ENCODE peak calls at places on chromosomes 1 and 21, in eight cellular contexts. One of them, this sample, is unnamed.
A peak's percentile ranks its signal among the peaks of the same experiment; 100 is the strongest.

GRCh38 chr1:198359024-198359653 is 181.3 kb downstream of the ATP6V1G3 start:
- DNase-seq in upper lobe of right lung: no peak
- DNase-seq in activated CD8-positive, alpha-beta T cell treated with anti-CD3 and anti-CD28 coated beads for 36 hours: no peak
- DNase-seq in heart right ventricle: no peak
- DNase-seq in NB4: peak; percentile 39
- DNase-seq in lower lobe of right lung: no peak
- DNase-seq in adrenal gland: no peak
- DNase-seq in CD4-positive, alpha-beta T cell: no peak
- DNase-seq in this sample: no peak

GRCh38 chr1:87171199-87171598 is 157.5 kb upstream of the LMO4 start:
- DNase-seq in upper lobe of right lung: no peak
- DNase-seq in activated CD8-positive, alpha-beta T cell treated with anti-CD3 and anti-CD28 coated beads for 36 hours: no peak
- DNase-seq in heart right ventricle: no peak
- DNase-seq in NB4: no peak
- DNase-seq in lower lobe of right lung: no peak
- DNase-seq in adrenal gland: no peak
- DNase-seq in CD4-positive, alpha-beta T cell: no peak
- DNase-seq in this sample: no peak

GRCh38 chr1:44553771-44554170 is 120.5 kb downstream of the TMEM53 start:
- DNase-seq in upper lobe of right lung: no peak
- DNase-seq in activated CD8-positive, alpha-beta T cell treated with anti-CD3 and anti-CD28 coated beads for 36 hours: no peak
- DNase-seq in heart right ventricle: no peak
- DNase-seq in NB4: no peak
- DNase-seq in lower lobe of right lung: no peak
- DNase-seq in adrenal gland: no peak
- DNase-seq in CD4-positive, alpha-beta T cell: no peak
- DNase-seq in this sample: no peak

GRCh38 chr21:31497939-31498338 is 153.9 kb upstream of the TIAM1 start:
- DNase-seq in upper lobe of right lung: no peak
- DNase-seq in activated CD8-positive, alpha-beta T cell treated with anti-CD3 and anti-CD28 coated beads for 36 hours: no peak
- DNase-seq in heart right ventricle: no peak
- DNase-seq in NB4: no peak
- DNase-seq in lower lobe of right lung: no peak
- DNase-seq in adrenal gland: no peak
- DNase-seq in CD4-positive, alpha-beta T cell: no peak
- DNase-seq in this sample: no peak

GRCh38 chr1:43314233-43314632 is 13.5 kb downstream of the TIE1 start:
- DNase-seq in upper lobe of right lung: no peak
- DNase-seq in activated CD8-positive, alpha-beta T cell treated with anti-CD3 and anti-CD28 coated beads for 36 hours: no peak
- DNase-seq in heart right ventricle: no peak
- DNase-seq in NB4: no peak
- DNase-seq in lower lobe of right lung: no peak
- DNase-seq in adrenal gland: no peak
- DNase-seq in CD4-positive, alpha-beta T cell: no peak
- DNase-seq in this sample: no peak

GRCh38 chr1:233613252-233614172 is at the start of gene KCNK1:
- DNase-seq in upper lobe of right lung: peak; percentile 91
- DNase-seq in activated CD8-positive, alpha-beta T cell treated with anti-CD3 and anti-CD28 coated beads for 36 hours: no peak
- DNase-seq in heart right ventricle: peak; percentile 59
- DNase-seq in NB4: no peak
- DNase-seq in lower lobe of right lung: peak; percentile 87
- DNase-seq in adrenal gland: peak; percentile 70
- DNase-seq in CD4-positive, alpha-beta T cell: no peak
- DNase-seq in this sample: peak; percentile 40

GRCh38 chr1:38615680-38616079 is 243.9 kb downstream of the RRAGC start:
- DNase-seq in upper lobe of right lung: no peak
- DNase-seq in activated CD8-positive, alpha-beta T cell treated with anti-CD3 and anti-CD28 coated beads for 36 hours: peak; percentile 7
- DNase-seq in heart right ventricle: no peak
- DNase-seq in NB4: no peak
- DNase-seq in lower lobe of right lung: no peak
- DNase-seq in adrenal gland: no peak
- DNase-seq in CD4-positive, alpha-beta T cell: no peak
- DNase-seq in this sample: no peak

GRCh38 chr21:41399401-41399800 is 26.6 kb upstream of the MX1 start:
- DNase-seq in upper lobe of right lung: no peak
- DNase-seq in activated CD8-positive, alpha-beta T cell treated with anti-CD3 and anti-CD28 coated beads for 36 hours: no peak
- DNase-seq in heart right ventricle: no peak
- DNase-seq in NB4: peak; percentile 55
- DNase-seq in lower lobe of right lung: no peak
- DNase-seq in adrenal gland: peak; percentile 11
- DNase-seq in CD4-positive, alpha-beta T cell: no peak
- DNase-seq in this sample: no peak

GRCh38 chr1:182069028-182069466 is 7.5 kb upstream of the ZNF648 start:
- DNase-seq in upper lobe of right lung: peak; percentile 82
- DNase-seq in activated CD8-positive, alpha-beta T cell treated with anti-CD3 and anti-CD28 coated beads for 36 hours: peak; percentile 43
- DNase-seq in heart right ventricle: peak; percentile 59
- DNase-seq in NB4: peak; percentile 86
- DNase-seq in lower lobe of right lung: peak; percentile 74
- DNase-seq in adrenal gland: peak; percentile 66
- DNase-seq in CD4-positive, alpha-beta T cell: no peak
- DNase-seq in this sample: no peak

GRCh38 chr1:69513621-69514020 is 54.1 kb upstream of the LRRC7 start:
- DNase-seq in upper lobe of right lung: no peak
- DNase-seq in activated CD8-positive, alpha-beta T cell treated with anti-CD3 and anti-CD28 coated beads for 36 hours: no peak
- DNase-seq in heart right ventricle: no peak
- DNase-seq in NB4: no peak
- DNase-seq in lower lobe of right lung: no peak
- DNase-seq in adrenal gland: no peak
- DNase-seq in CD4-positive, alpha-beta T cell: no peak
- DNase-seq in this sample: no peak

GRCh38 chr1:197904126-197904787 is 1.8 kb downstream of the C1orf53 start:
- DNase-seq in upper lobe of right lung: no peak
- DNase-seq in activated CD8-positive, alpha-beta T cell treated with anti-CD3 and anti-CD28 coated beads for 36 hours: no peak
- DNase-seq in heart right ventricle: no peak
- DNase-seq in NB4: no peak
- DNase-seq in lower lobe of right lung: no peak
- DNase-seq in adrenal gland: no peak
- DNase-seq in CD4-positive, alpha-beta T cell: no peak
- DNase-seq in this sample: no peak

GRCh38 chr1:246836169-246836568 is 95.6 kb downstream of the AHCTF1 start:
- DNase-seq in upper lobe of right lung: no peak
- DNase-seq in activated CD8-positive, alpha-beta T cell treated with anti-CD3 and anti-CD28 coated beads for 36 hours: no peak
- DNase-seq in heart right ventricle: no peak
- DNase-seq in NB4: no peak
- DNase-seq in lower lobe of right lung: no peak
- DNase-seq in adrenal gland: no peak
- DNase-seq in CD4-positive, alpha-beta T cell: no peak
- DNase-seq in this sample: no peak

GRCh38 chr1:84402060-84402459 is 3.8 kb downstream of the DNASE2B start:
- DNase-seq in upper lobe of right lung: no peak
- DNase-seq in activated CD8-positive, alpha-beta T cell treated with anti-CD3 and anti-CD28 coated beads for 36 hours: no peak
- DNase-seq in heart right ventricle: no peak
- DNase-seq in NB4: no peak
- DNase-seq in lower lobe of right lung: no peak
- DNase-seq in adrenal gland: no peak
- DNase-seq in CD4-positive, alpha-beta T cell: no peak
- DNase-seq in this sample: no peak

GRCh38 chr1:19799233-19799876 is 361 bp downstream of the TMCO4 start:
- DNase-seq in upper lobe of right lung: peak; percentile 90
- DNase-seq in activated CD8-positive, alpha-beta T cell treated with anti-CD3 and anti-CD28 coated beads for 36 hours: peak; percentile 71
- DNase-seq in heart right ventricle: peak; percentile 63
- DNase-seq in NB4: peak; percentile 78
- DNase-seq in lower lobe of right lung: peak; percentile 87
- DNase-seq in adrenal gland: peak; percentile 76
- DNase-seq in CD4-positive, alpha-beta T cell: peak; percentile 22
- DNase-seq in this sample: no peak

GRCh38 chr21:35150562-35151226 is 101.6 kb upstream of the RUNX1 start:
- DNase-seq in upper lobe of right lung: no peak
- DNase-seq in activated CD8-positive, alpha-beta T cell treated with anti-CD3 and anti-CD28 coated beads for 36 hours: no peak
- DNase-seq in heart right ventricle: no peak
- DNase-seq in NB4: no peak
- DNase-seq in lower lobe of right lung: no peak
- DNase-seq in adrenal gland: no peak
- DNase-seq in CD4-positive, alpha-beta T cell: no peak
- DNase-seq in this sample: no peak

GRCh38 chr1:35886606-35887431 is 3.8 kb downstream of the AGO1 start:
- DNase-seq in upper lobe of right lung: no peak
- DNase-seq in activated CD8-positive, alpha-beta T cell treated with anti-CD3 and anti-CD28 coated beads for 36 hours: no peak
- DNase-seq in heart right ventricle: no peak
- DNase-seq in NB4: peak; percentile 69
- DNase-seq in lower lobe of right lung: no peak
- DNase-seq in adrenal gland: no peak
- DNase-seq in CD4-positive, alpha-beta T cell: no peak
- DNase-seq in this sample: no peak

GRCh38 chr1:110545492-110545891 is 26.5 kb upstream of the KCNA10 start:
- DNase-seq in upper lobe of right lung: no peak
- DNase-seq in activated CD8-positive, alpha-beta T cell treated with anti-CD3 and anti-CD28 coated beads for 36 hours: no peak
- DNase-seq in heart right ventricle: no peak
- DNase-seq in NB4: no peak
- DNase-seq in lower lobe of right lung: no peak
- DNase-seq in adrenal gland: no peak
- DNase-seq in CD4-positive, alpha-beta T cell: no peak
- DNase-seq in this sample: no peak

GRCh38 chr1:110544753-110545152 is 25.8 kb upstream of the KCNA10 start:
- DNase-seq in upper lobe of right lung: no peak
- DNase-seq in activated CD8-positive, alpha-beta T cell treated with anti-CD3 and anti-CD28 coated beads for 36 hours: no peak
- DNase-seq in heart right ventricle: no peak
- DNase-seq in NB4: no peak
- DNase-seq in lower lobe of right lung: no peak
- DNase-seq in adrenal gland: no peak
- DNase-seq in CD4-positive, alpha-beta T cell: no peak
- DNase-seq in this sample: no peak

GRCh38 chr1:110547017-110547416 is 28.0 kb upstream of the KCNA10 start:
- DNase-seq in upper lobe of right lung: no peak
- DNase-seq in activated CD8-positive, alpha-beta T cell treated with anti-CD3 and anti-CD28 coated beads for 36 hours: no peak
- DNase-seq in heart right ventricle: no peak
- DNase-seq in NB4: no peak
- DNase-seq in lower lobe of right lung: no peak
- DNase-seq in adrenal gland: no peak
- DNase-seq in CD4-positive, alpha-beta T cell: no peak
- DNase-seq in this sample: no peak

GRCh38 chr1:110551278-110551809 is 32.4 kb upstream of the KCNA10 start:
- DNase-seq in upper lobe of right lung: no peak
- DNase-seq in activated CD8-positive, alpha-beta T cell treated with anti-CD3 and anti-CD28 coated beads for 36 hours: no peak
- DNase-seq in heart right ventricle: no peak
- DNase-seq in NB4: no peak
- DNase-seq in lower lobe of right lung: no peak
- DNase-seq in adrenal gland: no peak
- DNase-seq in CD4-positive, alpha-beta T cell: no peak
- DNase-seq in this sample: no peak

GRCh38 chr1:110548381-110548780 is 29.4 kb upstream of the KCNA10 start:
- DNase-seq in upper lobe of right lung: no peak
- DNase-seq in activated CD8-positive, alpha-beta T cell treated with anti-CD3 and anti-CD28 coated beads for 36 hours: peak; percentile 23
- DNase-seq in heart right ventricle: no peak
- DNase-seq in NB4: peak; percentile 15
- DNase-seq in lower lobe of right lung: no peak
- DNase-seq in adrenal gland: peak; percentile 61
- DNase-seq in CD4-positive, alpha-beta T cell: no peak
- DNase-seq in this sample: no peak
- TF ChIP-seq CTCF in upper lobe of right lung: peak; percentile 40
- TF ChIP-seq CTCF in activated CD8-positive, alpha-beta T cell treated with anti-CD3 and anti-CD28 coated beads for 36 hours: peak; percentile 43
- TF ChIP-seq CTCF in heart right ventricle: peak; percentile 40
- TF ChIP-seq CTCF in NB4: peak; percentile 38
- TF ChIP-seq CTCF in lower lobe of right lung: peak; percentile 43
- TF ChIP-seq CTCF in adrenal gland: peak; percentile 36
- TF ChIP-seq CTCF in CD4-positive, alpha-beta T cell: peak; percentile 18
- TF ChIP-seq CTCF in this sample: no peak

DNA sequence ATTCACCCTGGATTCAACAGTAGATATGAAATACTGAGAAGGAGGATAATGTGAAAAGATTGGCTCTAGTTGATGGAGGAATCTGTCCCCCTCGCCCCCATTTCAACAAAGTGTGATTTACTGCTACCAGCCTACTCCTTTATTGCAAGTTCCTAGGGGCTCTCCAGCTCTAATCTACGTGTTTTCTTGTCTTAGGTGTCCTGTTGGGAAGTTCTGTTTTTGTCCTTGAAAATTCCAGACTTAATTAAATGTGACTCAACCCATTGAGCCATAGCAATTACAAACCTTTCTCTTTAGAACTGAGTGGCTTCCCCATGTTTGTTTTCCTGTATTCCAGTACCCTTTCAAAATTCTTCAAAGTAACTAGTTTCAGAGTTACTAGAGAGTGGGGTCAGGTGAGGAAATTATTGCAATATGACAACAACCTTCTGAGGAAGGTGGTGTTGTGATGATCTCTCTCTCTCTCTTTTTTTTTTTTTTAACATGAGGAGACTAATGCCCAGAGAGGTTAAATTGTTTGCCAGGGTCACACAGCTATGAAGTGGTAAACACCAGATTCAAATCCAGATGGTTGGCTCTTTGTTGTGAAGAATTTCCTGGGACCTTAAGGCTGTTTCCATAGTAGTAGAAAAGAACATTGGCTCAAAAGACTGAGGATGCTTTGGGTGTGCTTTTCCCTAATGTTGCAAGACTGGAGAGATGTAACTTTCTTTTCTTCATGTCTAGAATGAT is 3.5 kb downstream of the RGL1 start:
- DNase-seq in upper lobe of right lung: no peak
- DNase-seq in activated CD8-positive, alpha-beta T cell treated with anti-CD3 and anti-CD28 coated beads for 36 hours: no peak
- DNase-seq in heart right ventricle: no peak
- DNase-seq in NB4: no peak
- DNase-seq in lower lobe of right lung: no peak
- DNase-seq in adrenal gland: no peak
- DNase-seq in CD4-positive, alpha-beta T cell: no peak
- DNase-seq in this sample: no peak
- TF ChIP-seq CTCF in upper lobe of right lung: no peak
- TF ChIP-seq CTCF in activated CD8-positive, alpha-beta T cell treated with anti-CD3 and anti-CD28 coated beads for 36 hours: no peak
- TF ChIP-seq CTCF in heart right ventricle: no peak
- TF ChIP-seq CTCF in NB4: no peak
- TF ChIP-seq CTCF in lower lobe of right lung: no peak
- TF ChIP-seq CTCF in adrenal gland: no peak
- TF ChIP-seq CTCF in CD4-positive, alpha-beta T cell: no peak
- TF ChIP-seq CTCF in this sample: no peak

GRCh38 chr1:9249534-9250335 is 15.2 kb downstream of the H6PD start:
- DNase-seq in upper lobe of right lung: peak; percentile 81
- DNase-seq in activated CD8-positive, alpha-beta T cell treated with anti-CD3 and anti-CD28 coated beads for 36 hours: peak; percentile 60
- DNase-seq in heart right ventricle: peak; percentile 70
- DNase-seq in NB4: peak; percentile 69
- DNase-seq in lower lobe of right lung: peak; percentile 74
- DNase-seq in adrenal gland: peak; percentile 95
- DNase-seq in CD4-positive, alpha-beta T cell: no peak
- DNase-seq in this sample: no peak
- TF ChIP-seq CTCF in upper lobe of right lung: peak; percentile 62
- TF ChIP-seq CTCF in activated CD8-positive, alpha-beta T cell treated with anti-CD3 and anti-CD28 coated beads for 36 hours: peak; percentile 56
- TF ChIP-seq CTCF in heart right ventricle: peak; percentile 48
- TF ChIP-seq CTCF in NB4: peak; percentile 76
- TF ChIP-seq CTCF in lower lobe of right lung: peak; percentile 66
- TF ChIP-seq CTCF in adrenal gland: peak; percentile 66
- TF ChIP-seq CTCF in CD4-positive, alpha-beta T cell: no peak
- TF ChIP-seq CTCF in this sample: no peak

DNA sequence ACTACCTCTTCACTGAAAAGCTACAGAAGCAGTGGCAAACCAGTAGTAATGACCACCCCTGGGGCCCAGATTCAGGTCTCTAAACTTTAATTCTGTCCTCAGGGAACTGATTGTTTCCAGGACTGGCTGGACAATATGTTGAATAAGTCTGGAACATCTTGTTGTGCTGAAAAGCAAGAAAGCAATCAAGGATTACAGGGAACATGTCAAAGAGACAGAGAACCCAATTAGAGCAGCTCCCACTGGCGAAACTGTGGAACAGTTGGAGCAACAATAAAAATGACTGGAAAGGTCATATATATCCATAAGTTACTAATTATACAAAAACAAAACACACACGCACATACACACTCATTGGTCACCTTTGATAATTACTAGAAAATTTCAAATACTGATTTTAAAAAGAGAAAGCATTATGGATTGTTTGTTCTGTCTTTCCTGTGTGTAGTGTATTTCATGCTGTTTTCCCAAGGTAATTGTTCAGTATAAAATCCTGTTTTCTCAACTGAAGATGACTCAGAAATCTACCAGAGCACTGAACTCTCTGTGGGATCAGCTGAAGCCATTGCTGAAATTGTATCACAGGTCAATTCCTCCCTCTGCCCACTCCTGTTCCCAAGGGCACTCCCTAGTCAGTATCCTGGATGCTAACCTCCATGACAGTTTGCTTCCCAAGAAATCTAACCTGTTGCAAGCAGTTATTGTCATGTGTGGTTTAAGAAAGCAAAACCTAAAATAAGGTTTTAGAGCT is 83.6 kb upstream of the RGS1 start:
- DNase-seq in upper lobe of right lung: no peak
- DNase-seq in activated CD8-positive, alpha-beta T cell treated with anti-CD3 and anti-CD28 coated beads for 36 hours: no peak
- DNase-seq in heart right ventricle: no peak
- DNase-seq in NB4: no peak
- DNase-seq in lower lobe of right lung: no peak
- DNase-seq in adrenal gland: no peak
- DNase-seq in CD4-positive, alpha-beta T cell: no peak
- DNase-seq in this sample: no peak
- TF ChIP-seq CTCF in upper lobe of right lung: no peak
- TF ChIP-seq CTCF in activated CD8-positive, alpha-beta T cell treated with anti-CD3 and anti-CD28 coated beads for 36 hours: no peak
- TF ChIP-seq CTCF in heart right ventricle: no peak
- TF ChIP-seq CTCF in NB4: no peak
- TF ChIP-seq CTCF in lower lobe of right lung: no peak
- TF ChIP-seq CTCF in adrenal gland: no peak
- TF ChIP-seq CTCF in CD4-positive, alpha-beta T cell: no peak
- TF ChIP-seq CTCF in this sample: no peak

This sample was measured in omental fat pad.